ENCODE peak calls at places on chromosome 22, in four cellular contexts. F, J, P and H are unnamed samples.

GRCh38 chr22:44664149-44664548 is 37.9 kb upstream of the PRR5 start:
- DNase-seq in F (peak), J (no peak), P (no peak), H (peak)

GRCh38 chr22:31654408-31654807 is 7.6 kb downstream of the PISD start:
- DNase-seq in F (no peak), J (no peak), P (no peak), H (no peak)

GRCh38 chr22:25839755-25840154 is 97.8 kb downstream of the MYO18B start:
- DNase-seq in F (no peak), J (no peak), P (no peak), H (no peak)

GRCh38 chr22:48691431-48691851 is 1136.2 kb downstream of the BRD1 start:
- DNase-seq in F (no peak), J (no peak), P (no peak), H (no peak)

GRCh38 chr22:24834845-24835570 is 29.0 kb downstream of the SGSM1 start:
- DNase-seq in F (no peak), J (no peak), P (peak), H (no peak)

GRCh38 chr22:19039796-19040580 is 82.2 kb downstream of the DGCR2 start:
- DNase-seq in F (no peak), J (no peak), P (no peak), H (no peak)

GRCh38 chr22:41308544-41308947 is 7.2 kb downstream of the ZC3H7B start:
- DNase-seq in F (peak), J (no peak), P (no peak), H (no peak)

GRCh38 chr22:39600491-39601179 is 30.1 kb downstream of the CACNA1I start:
- DNase-seq in F (no peak), J (no peak), P (no peak), H (no peak)

GRCh38 chr22:39920134-39920743 is 19.4 kb downstream of the GRAP2 start:
- DNase-seq in F (no peak), J (no peak), P (no peak), H (no peak)

GRCh38 chr22:49365910-49366309 is 461.8 kb downstream of the BRD1 start:
- DNase-seq in F (no peak), J (no peak), P (no peak), H (peak)

GRCh38 chr22:49786976-49787843 is 40.5 kb downstream of the BRD1 start:
- DNase-seq in F (no peak), J (no peak), P (no peak), H (no peak)

GRCh38 chr22:37186228-37186996 is 1.6 kb downstream of the C1QTNF6 start:
- DNase-seq in F (no peak), J (peak), P (peak), H (no peak)

GRCh38 chr22:45692549-45692948 is 20.9 kb downstream of the ATXN10 start:
- DNase-seq in F (no peak), J (no peak), P (no peak), H (no peak)

GRCh38 chr22:19723990-19724827 is 870 bp downstream of the GP1BB start:
- DNase-seq in F (no peak), J (no peak), P (no peak), H (no peak)

GRCh38 chr22:20220629-20221026 is 47.5 kb downstream of the RTN4R start:
- DNase-seq in F (no peak), J (no peak), P (no peak), H (no peak)

GRCh38 chr22:39181778-39182177 is 29.3 kb upstream of the CBX7 start:
- DNase-seq in F (no peak), J (no peak), P (no peak), H (no peak)

GRCh38 chr22:30602049-30602448 is 4.9 kb upstream of the TCN2 start:
- DNase-seq in F (no peak), J (no peak), P (peak), H (no peak)

GRCh38 chr22:41518048-41518347 is 26.3 kb downstream of the POLR3H start:
- DNase-seq in F (no peak), J (no peak), P (no peak), H (no peak)

GRCh38 chr22:38104084-38104483 is 6.4 kb downstream of the BAIAP2L2 start:
- DNase-seq in F (no peak), J (no peak), P (no peak), H (no peak)

GRCh38 chr22:48568736-48569330 is 1258.8 kb downstream of the BRD1 start:
- DNase-seq in F (no peak), J (no peak), P (no peak), H (no peak)

GRCh38 chr22:44870021-44870420 is 117.6 kb downstream of the ARHGAP8 start:
- DNase-seq in F (no peak), J (no peak), P (peak), H (no peak)

GRCh38 chr22:47332246-47332980 is 570.0 kb downstream of the TBC1D22A start:
- DNase-seq in F (no peak), J (no peak), P (no peak), H (no peak)

GRCh38 chr22:28442951-28443876 is 236.4 kb downstream of the TTC28 start:
- DNase-seq in F (peak), J (peak), P (no peak), H (peak)

GRCh38 chr22:42919199-42919598 is 62.1 kb upstream of the ARFGAP3 start:
- DNase-seq in F (no peak), J (no peak), P (peak), H (no peak)

GRCh38 chr22:24190566-24191208 is 9.4 kb downstream of the SUSD2 start:
- DNase-seq in F (no peak), J (no peak), P (no peak), H (no peak)

GRCh38 chr22:45934659-45935341 is 42.2 kb downstream of the WNT7B start:
- DNase-seq in F (no peak), J (no peak), P (peak), H (no peak)